ENCODE peak calls at places on chromosome 1, in four cellular contexts. T is H1, J is K562, V is GM12878. W is an unnamed sample.

GRCh38 chr1:61043010-61043820 is 39.1 kb upstream of the NFIA start:
- DNase-seq in T (no peak), J (no peak), V (no peak), W (peak; percentile 48)

GRCh38 chr1:182175340-182176068 is 114.0 kb upstream of the ZNF648 start:
- DNase-seq in T (no peak), J (no peak), V (no peak), W (no peak)

GRCh38 chr1:237279629-237280028 is 237.6 kb downstream of the RYR2 start:
- DNase-seq in T (no peak), J (no peak), V (no peak), W (no peak)

GRCh38 chr1:8216005-8216404 is 101.9 kb upstream of the SLC45A1 start:
- DNase-seq in T (no peak), J (no peak), V (no peak), W (peak; percentile 70)

GRCh38 chr1:225735252-225736149 is 42.1 kb upstream of the SRP9 start:
- DNase-seq in T (no peak), J (no peak), V (no peak), W (peak; percentile 98)

GRCh38 chr1:34125721-34126380 is 39.2 kb downstream of the CSMD2 start:
- DNase-seq in T (no peak), J (no peak), V (no peak), W (no peak)

GRCh38 chr1:10768552-10768951 is 27.9 kb downstream of the CASZ1 start:
- DNase-seq in T (no peak), J (no peak), V (no peak), W (no peak)

GRCh38 chr1:235930543-235930942 is 63.8 kb upstream of the LYST start:
- DNase-seq in T (no peak), J (no peak), V (no peak), W (no peak)

GRCh38 chr1:173688300-173688699 is 18.6 kb upstream of the ANKRD45 start:
- DNase-seq in T (no peak), J (no peak), V (no peak), W (no peak)

GRCh38 chr1:34149501-34149900 is 15.5 kb downstream of the CSMD2 start:
- DNase-seq in T (no peak), J (no peak), V (no peak), W (no peak)

GRCh38 chr1:111666828-111667227 is 47.2 kb downstream of the RAP1A start:
- DNase-seq in T (no peak), J (no peak), V (no peak), W (no peak)

GRCh38 chr1:160068231-160068630 is 1.7 kb downstream of the KCNJ10 start:
- DNase-seq in T (no peak), J (no peak), V (no peak), W (no peak)

GRCh38 chr1:26946270-26946669 is 14.0 kb downstream of the KDF1 start:
- DNase-seq in T (no peak), J (no peak), V (no peak), W (no peak)

GRCh38 chr1:119139393-119139792 is 1.1 kb downstream of the WARS2 start:
- DNase-seq in T (no peak), J (no peak), V (peak; percentile 44), W (no peak)

GRCh38 chr1:184986250-184986649 is 11.9 kb upstream of the NIBAN1 start:
- DNase-seq in T (no peak), J (no peak), V (no peak), W (peak; percentile 49)

GRCh38 chr1:7579831-7580804 is 191.0 kb upstream of the VAMP3 start:
- DNase-seq in T (no peak), J (no peak), V (no peak), W (no peak)

GRCh38 chr1:245091818-245092637 is 62.8 kb upstream of the KIF26B start:
- DNase-seq in T (no peak), J (peak; percentile 67), V (no peak), W (peak; percentile 99)

GRCh38 chr1:220669005-220669404 is 21.2 kb upstream of the C1orf115 start:
- DNase-seq in T (no peak), J (no peak), V (no peak), W (no peak)

GRCh38 chr1:234647758-234648157 is 37.8 kb upstream of the IRF2BP2 start:
- DNase-seq in T (no peak), J (no peak), V (no peak), W (no peak)

GRCh38 chr1:19448491-19449439 is 36.6 kb downstream of the CAPZB start:
- DNase-seq in T (no peak), J (no peak), V (no peak), W (peak; percentile 93)

GRCh38 chr1:17531682-17532487 is 7.6 kb upstream of the ARHGEF10L start:
- DNase-seq in T (no peak), J (no peak), V (no peak), W (no peak)

GRCh38 chr1:46117810-46118494 is 14.5 kb downstream of the PIK3R3 start:
- DNase-seq in T (no peak), J (no peak), V (no peak), W (no peak)

GRCh38 chr1:93844262-93845045 is 34.6 kb downstream of the DNTTIP2 start:
- DNase-seq in T (no peak), J (peak; percentile 71), V (peak; percentile 34), W (peak; percentile 86)

GRCh38 chr1:228460830-228461229 is 26.4 kb upstream of the RNF187 start:
- DNase-seq in T (no peak), J (no peak), V (no peak), W (no peak)

GRCh38 chr1:172359531-172359991 is 60.9 kb upstream of the C1orf105 start:
- DNase-seq in T (no peak), J (no peak), V (no peak), W (peak; percentile 54)

GRCh38 chr1:153783233-153784190 is 8.3 kb downstream of the SLC27A3 start:
- DNase-seq in T (peak; percentile 80), J (peak; percentile 98), V (peak; percentile 67), W (peak; percentile 86)

GRCh38 chr1:198657550-198658064 is 18.8 kb downstream of the PTPRC start:
- DNase-seq in T (no peak), J (no peak), V (no peak), W (peak; percentile 98)

GRCh38 chr1:111364690-111365089 is 62.8 kb downstream of the OVGP1 start:
- DNase-seq in T (no peak), J (no peak), V (no peak), W (no peak)

GRCh38 chr1:81414417-81415087 is 386.2 kb upstream of the ADGRL2 start:
- DNase-seq in T (peak; percentile 57), J (peak; percentile 13), V (peak; percentile 9), W (peak; percentile 23)

GRCh38 chr1:152932170-152932811 is 14.7 kb upstream of the SPRR5 start:
- DNase-seq in T (no peak), J (no peak), V (no peak), W (no peak)

GRCh38 chr1:220884109-220884980 is 5.1 kb downstream of the HLX start:
- DNase-seq in T (no peak), J (no peak), V (no peak), W (no peak)

GRCh38 chr1:54792686-54793282 is 8.3 kb downstream of the TTC22 start:
- DNase-seq in T (no peak), J (no peak), V (no peak), W (no peak)

GRCh38 chr1:54788462-54788861 is 12.7 kb downstream of the TTC22 start:
- DNase-seq in T (no peak), J (no peak), V (no peak), W (no peak)

GRCh38 chr1:54794401-54795099 is 6.6 kb downstream of the TTC22 start:
- DNase-seq in T (no peak), J (no peak), V (no peak), W (peak; percentile 4)

GRCh38 chr1:54795100-54795665 is 5.9 kb downstream of the TTC22 start:
- DNase-seq in T (no peak), J (no peak), V (no peak), W (no peak)

DNA sequence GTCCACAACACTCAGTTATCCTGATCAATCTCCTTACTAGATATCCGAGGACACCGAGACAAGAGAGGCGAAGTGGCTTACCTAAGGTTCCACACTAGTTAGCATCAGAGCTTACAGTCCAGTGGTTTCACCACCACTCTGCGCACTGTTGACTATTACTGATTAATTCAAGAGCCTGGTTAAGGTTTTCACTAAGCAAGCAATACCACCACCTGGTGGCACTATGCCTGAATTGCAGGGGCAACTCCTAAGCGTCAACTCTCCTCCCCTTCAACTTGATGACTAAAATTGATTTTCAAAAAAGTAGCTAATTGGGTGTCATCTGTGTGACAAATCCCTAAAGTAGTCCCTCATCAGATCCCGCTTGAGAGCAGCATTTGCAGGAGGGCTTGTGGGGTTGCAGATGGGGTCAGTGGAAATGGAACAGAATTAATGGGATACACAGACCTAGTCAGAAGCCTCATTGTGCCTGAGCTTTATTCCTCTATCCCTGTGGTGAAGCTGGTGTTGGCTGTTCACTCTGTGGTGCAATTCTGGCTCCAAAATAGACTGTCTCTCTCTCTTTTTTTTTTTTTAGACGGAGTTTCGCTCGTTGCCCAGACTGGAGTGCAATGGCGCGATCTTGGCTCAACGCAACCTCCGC is 9.1 kb downstream of the TTC22 start:
- DNase-seq in T (no peak), J (peak; percentile 82), V (no peak), W (peak; percentile 34)
- TF ChIP-seq CHD1 in T (no peak), J (no peak), V (no peak), W (no peak)

GRCh38 chr1:39652105-39652504 is 12.7 kb upstream of the HEYL start:
- DNase-seq in T (no peak), J (no peak), V (no peak), W (no peak)
- TF ChIP-seq CHD1 in T (no peak), J (no peak), V (no peak), W (no peak)

DNA sequence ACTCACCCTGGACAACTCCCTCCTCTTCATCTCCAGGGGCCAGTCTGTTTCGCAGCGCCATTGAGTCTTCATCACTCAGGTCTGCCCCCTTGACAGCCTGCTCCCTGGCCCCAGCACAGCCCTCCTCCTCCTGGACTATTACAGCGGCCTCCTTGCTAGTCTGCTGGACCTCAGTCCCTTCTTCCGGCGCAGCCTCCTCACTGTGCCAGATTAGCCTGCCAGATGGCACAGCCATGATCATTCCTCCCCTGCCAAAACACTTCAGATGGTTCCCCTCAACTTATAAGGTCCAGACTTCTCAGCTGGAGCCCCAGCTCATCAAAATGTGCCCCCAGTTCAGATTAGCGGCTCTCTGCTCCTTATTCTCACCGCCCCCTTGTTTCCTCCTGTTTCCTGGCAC is 7.0 kb upstream of the CELSR2 start:
- DNase-seq in T (no peak), J (no peak), V (no peak), W (no peak)
- TF ChIP-seq CHD1 in T (no peak), J (no peak), V (no peak), W (no peak)

GRCh38 chr1:203765029-203765837 is at the start of gene LAX1:
- DNase-seq in T (no peak), J (no peak), V (peak; percentile 77), W (no peak)
- TF ChIP-seq CHD1 in T (no peak), J (no peak), V (no peak), W (no peak)

GRCh38 chr1:115668579-115668978 is 26.8 kb downstream of the VANGL1 start:
- DNase-seq in T (no peak), J (peak; percentile 25), V (no peak), W (peak; percentile 57)

GRCh38 chr1:115665746-115666145 is 24.0 kb downstream of the VANGL1 start:
- DNase-seq in T (no peak), J (no peak), V (no peak), W (no peak)

GRCh38 chr1:115666702-115667101 is 24.9 kb downstream of the VANGL1 start:
- DNase-seq in T (no peak), J (no peak), V (no peak), W (no peak)

GRCh38 chr1:115666206-115666605 is 24.4 kb downstream of the VANGL1 start:
- DNase-seq in T (no peak), J (no peak), V (no peak), W (no peak)

GRCh38 chr1:115665319-115665718 is 23.5 kb downstream of the VANGL1 start:
- DNase-seq in T (no peak), J (no peak), V (no peak), W (no peak)
- TF ChIP-seq CHD1 in T (no peak), J (no peak), V (no peak), W (no peak)

GRCh38 chr1:201710632-201711031 is 118.3 kb upstream of the IPO9 start:
- DNase-seq in T (no peak), J (no peak), V (no peak), W (no peak)
- TF ChIP-seq CHD1 in T (no peak), J (no peak), V (no peak), W (no peak)

W was measured in IMR-90.